ENCODE peak calls at places on chromosomes 2 and 18, in eight cellular contexts. One of them, this sample, is unnamed.

GRCh38 chr2:45943231-45944044 is 292.0 kb downstream of the PRKCE start:
- DNase-seq in upper lobe of left lung: no peak
- DNase-seq in heart left ventricle: no peak
- DNase-seq in cardiac muscle cell: no peak
- DNase-seq in stomach: no peak
- DNase-seq in A549: no peak
- DNase-seq in right lobe of liver: no peak
- DNase-seq in OCI-LY7: no peak
- DNase-seq in this sample: no peak

GRCh38 chr2:144330951-144331651 is 188.8 kb downstream of the ZEB2 start:
- DNase-seq in upper lobe of left lung: no peak
- DNase-seq in heart left ventricle: no peak
- DNase-seq in cardiac muscle cell: peak; percentile 16
- DNase-seq in stomach: no peak
- DNase-seq in A549: no peak
- DNase-seq in right lobe of liver: no peak
- DNase-seq in OCI-LY7: peak; percentile 33
- DNase-seq in this sample: peak; percentile 24

GRCh38 chr18:48342125-48342524 is 67.1 kb downstream of the ZBTB7C start:
- DNase-seq in upper lobe of left lung: no peak
- DNase-seq in heart left ventricle: peak; percentile 49
- DNase-seq in cardiac muscle cell: no peak
- DNase-seq in stomach: no peak
- DNase-seq in A549: no peak
- DNase-seq in right lobe of liver: no peak
- DNase-seq in OCI-LY7: no peak
- DNase-seq in this sample: no peak

GRCh38 chr2:201628545-201628944 is 14.8 kb downstream of the TMEM237 start:
- DNase-seq in upper lobe of left lung: no peak
- DNase-seq in heart left ventricle: no peak
- DNase-seq in cardiac muscle cell: no peak
- DNase-seq in stomach: no peak
- DNase-seq in A549: no peak
- DNase-seq in right lobe of liver: no peak
- DNase-seq in OCI-LY7: no peak
- DNase-seq in this sample: no peak

GRCh38 chr2:228875152-228875875 is 395.8 kb downstream of the PID1 start:
- DNase-seq in upper lobe of left lung: no peak
- DNase-seq in heart left ventricle: no peak
- DNase-seq in cardiac muscle cell: peak; percentile 19
- DNase-seq in stomach: no peak
- DNase-seq in A549: no peak
- DNase-seq in right lobe of liver: no peak
- DNase-seq in OCI-LY7: no peak
- DNase-seq in this sample: no peak

GRCh38 chr2:15595342-15595905 is 3.8 kb downstream of the DDX1 start:
- DNase-seq in upper lobe of left lung: no peak
- DNase-seq in heart left ventricle: no peak
- DNase-seq in cardiac muscle cell: no peak
- DNase-seq in stomach: no peak
- DNase-seq in A549: no peak
- DNase-seq in right lobe of liver: no peak
- DNase-seq in OCI-LY7: no peak
- DNase-seq in this sample: no peak

GRCh38 chr2:166758956-166759355 is 129.3 kb upstream of the XIRP2 start:
- DNase-seq in upper lobe of left lung: no peak
- DNase-seq in heart left ventricle: no peak
- DNase-seq in cardiac muscle cell: no peak
- DNase-seq in stomach: no peak
- DNase-seq in A549: no peak
- DNase-seq in right lobe of liver: no peak
- DNase-seq in OCI-LY7: no peak
- DNase-seq in this sample: no peak

GRCh38 chr2:8239402-8240127 is 442.3 kb upstream of the ID2 start:
- DNase-seq in upper lobe of left lung: no peak
- DNase-seq in heart left ventricle: no peak
- DNase-seq in cardiac muscle cell: no peak
- DNase-seq in stomach: no peak
- DNase-seq in A549: no peak
- DNase-seq in right lobe of liver: no peak
- DNase-seq in OCI-LY7: no peak
- DNase-seq in this sample: no peak

GRCh38 chr2:163736433-163737168 is 793 bp upstream of the FIGN start:
- DNase-seq in upper lobe of left lung: no peak
- DNase-seq in heart left ventricle: peak; percentile 66
- DNase-seq in cardiac muscle cell: peak; percentile 50
- DNase-seq in stomach: no peak
- DNase-seq in A549: peak; percentile 82
- DNase-seq in right lobe of liver: peak; percentile 63
- DNase-seq in OCI-LY7: no peak
- DNase-seq in this sample: no peak

GRCh38 chr2:207474871-207475485 is 54.8 kb upstream of the CREB1 start:
- DNase-seq in upper lobe of left lung: no peak
- DNase-seq in heart left ventricle: no peak
- DNase-seq in cardiac muscle cell: peak; percentile 75
- DNase-seq in stomach: no peak
- DNase-seq in A549: no peak
- DNase-seq in right lobe of liver: no peak
- DNase-seq in OCI-LY7: peak; percentile 57
- DNase-seq in this sample: peak; percentile 34

GRCh38 chr2:168097431-168097830 is 150.0 kb downstream of the STK39 start:
- DNase-seq in upper lobe of left lung: no peak
- DNase-seq in heart left ventricle: no peak
- DNase-seq in cardiac muscle cell: no peak
- DNase-seq in stomach: no peak
- DNase-seq in A549: no peak
- DNase-seq in right lobe of liver: no peak
- DNase-seq in OCI-LY7: no peak
- DNase-seq in this sample: no peak

GRCh38 chr2:79272616-79273015 is 113.1 kb upstream of the REG3A start:
- DNase-seq in upper lobe of left lung: no peak
- DNase-seq in heart left ventricle: no peak
- DNase-seq in cardiac muscle cell: no peak
- DNase-seq in stomach: no peak
- DNase-seq in A549: no peak
- DNase-seq in right lobe of liver: no peak
- DNase-seq in OCI-LY7: no peak
- DNase-seq in this sample: no peak

GRCh38 chr2:79271456-79271855 is 111.9 kb upstream of the REG3A start:
- DNase-seq in upper lobe of left lung: no peak
- DNase-seq in heart left ventricle: no peak
- DNase-seq in cardiac muscle cell: no peak
- DNase-seq in stomach: no peak
- DNase-seq in A549: no peak
- DNase-seq in right lobe of liver: no peak
- DNase-seq in OCI-LY7: no peak
- DNase-seq in this sample: no peak

GRCh38 chr2:79275863-79276262 is 116.3 kb upstream of the REG3A start:
- DNase-seq in upper lobe of left lung: no peak
- DNase-seq in heart left ventricle: no peak
- DNase-seq in cardiac muscle cell: no peak
- DNase-seq in stomach: no peak
- DNase-seq in A549: no peak
- DNase-seq in right lobe of liver: no peak
- DNase-seq in OCI-LY7: no peak
- DNase-seq in this sample: no peak

DNA sequence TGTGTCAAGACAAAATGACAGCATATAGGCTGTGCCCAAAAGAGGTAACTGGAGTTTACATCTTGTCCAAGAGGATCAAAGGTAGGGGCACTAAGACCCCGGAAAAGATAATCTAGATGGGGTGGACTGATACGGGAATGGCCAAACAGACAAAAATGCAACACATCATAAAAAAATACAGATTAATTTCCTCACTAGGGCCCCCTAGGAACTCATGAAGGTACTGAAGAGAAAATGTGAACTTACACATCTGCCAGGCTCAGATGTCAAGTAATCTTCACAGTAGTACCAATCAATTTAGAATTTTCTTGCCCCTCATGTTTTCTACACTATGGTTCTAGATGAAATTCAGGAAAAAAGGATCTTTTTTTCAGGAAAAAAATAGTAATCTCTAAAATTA is 115.6 kb upstream of the REG3A start:
- DNase-seq in upper lobe of left lung: no peak
- DNase-seq in heart left ventricle: no peak
- DNase-seq in cardiac muscle cell: no peak
- DNase-seq in stomach: no peak
- DNase-seq in A549: no peak
- DNase-seq in right lobe of liver: no peak
- DNase-seq in OCI-LY7: no peak
- DNase-seq in this sample: no peak
- TF ChIP-seq CTCF in upper lobe of left lung: no peak
- TF ChIP-seq CTCF in heart left ventricle: no peak
- TF ChIP-seq CTCF in cardiac muscle cell: no peak
- TF ChIP-seq CTCF in stomach: no peak
- TF ChIP-seq CTCF in A549: no peak
- TF ChIP-seq CTCF in right lobe of liver: no peak
- TF ChIP-seq CTCF in OCI-LY7: peak; percentile 33
- TF ChIP-seq CTCF in this sample: no peak

GRCh38 chr2:200476836-200477235 is 33.0 kb downstream of the KCTD18 start:
- DNase-seq in upper lobe of left lung: no peak
- DNase-seq in heart left ventricle: no peak
- DNase-seq in cardiac muscle cell: no peak
- DNase-seq in stomach: no peak
- DNase-seq in A549: no peak
- DNase-seq in right lobe of liver: no peak
- DNase-seq in OCI-LY7: no peak
- DNase-seq in this sample: no peak
- H3K4me1 ChIP-seq in upper lobe of left lung: peaks cover 17% of the 10 kb centered on the region
- H3K4me1 ChIP-seq in heart left ventricle: no peaks in the 10 kb centered on the region
- H3K4me1 ChIP-seq in cardiac muscle cell: no peaks in the 10 kb centered on the region
- H3K4me1 ChIP-seq in stomach: peaks cover 5% of the 10 kb centered on the region
- H3K4me1 ChIP-seq in A549: peaks cover 40% of the 10 kb centered on the region
- H3K4me1 ChIP-seq in right lobe of liver: no peaks in the 10 kb centered on the region
- H3K4me1 ChIP-seq in OCI-LY7: no peaks in the 10 kb centered on the region
- H3K4me1 ChIP-seq in this sample: no peaks in the 10 kb centered on the region

GRCh38 chr2:157184161-157184910 is 73.2 kb upstream of the GALNT5 start:
- DNase-seq in upper lobe of left lung: no peak
- DNase-seq in heart left ventricle: no peak
- DNase-seq in cardiac muscle cell: no peak
- DNase-seq in stomach: no peak
- DNase-seq in A549: no peak
- DNase-seq in right lobe of liver: no peak
- DNase-seq in OCI-LY7: no peak
- DNase-seq in this sample: no peak

GRCh38 chr2:157190151-157190550 is 67.4 kb upstream of the GALNT5 start:
- DNase-seq in upper lobe of left lung: no peak
- DNase-seq in heart left ventricle: no peak
- DNase-seq in cardiac muscle cell: peak; percentile 70
- DNase-seq in stomach: no peak
- DNase-seq in A549: no peak
- DNase-seq in right lobe of liver: no peak
- DNase-seq in OCI-LY7: no peak
- DNase-seq in this sample: no peak

GRCh38 chr2:157182204-157182709 is 75.2 kb upstream of the GALNT5 start:
- DNase-seq in upper lobe of left lung: no peak
- DNase-seq in heart left ventricle: no peak
- DNase-seq in cardiac muscle cell: peak; percentile 33
- DNase-seq in stomach: no peak
- DNase-seq in A549: no peak
- DNase-seq in right lobe of liver: no peak
- DNase-seq in OCI-LY7: no peak
- DNase-seq in this sample: no peak

GRCh38 chr2:157182834-157183396 is 74.6 kb upstream of the GALNT5 start:
- DNase-seq in upper lobe of left lung: no peak
- DNase-seq in heart left ventricle: no peak
- DNase-seq in cardiac muscle cell: peak; percentile 89
- DNase-seq in stomach: no peak
- DNase-seq in A549: peak; percentile 58
- DNase-seq in right lobe of liver: no peak
- DNase-seq in OCI-LY7: no peak
- DNase-seq in this sample: no peak

GRCh38 chr2:157185828-157186227 is 71.7 kb upstream of the GALNT5 start:
- DNase-seq in upper lobe of left lung: no peak
- DNase-seq in heart left ventricle: no peak
- DNase-seq in cardiac muscle cell: peak; percentile 66
- DNase-seq in stomach: no peak
- DNase-seq in A549: no peak
- DNase-seq in right lobe of liver: no peak
- DNase-seq in OCI-LY7: no peak
- DNase-seq in this sample: no peak
- H3K27ac ChIP-seq in upper lobe of left lung: no peak overlapping the region
- H3K27ac ChIP-seq in heart left ventricle: no peak overlapping the region
- H3K27ac ChIP-seq in cardiac muscle cell: no peak overlapping the region
- H3K27ac ChIP-seq in stomach: no peak overlapping the region
- H3K27ac ChIP-seq in A549: peak overlapping the region; percentile 18
- H3K27ac ChIP-seq in right lobe of liver: no peak overlapping the region
- H3K27ac ChIP-seq in OCI-LY7: no peak overlapping the region
- H3K27ac ChIP-seq in this sample: no peak overlapping the region

GRCh38 chr18:46916551-46917107 is 678 bp downstream of the PIAS2 start:
- DNase-seq in upper lobe of left lung: no peak
- DNase-seq in heart left ventricle: no peak
- DNase-seq in cardiac muscle cell: peak; percentile 47
- DNase-seq in stomach: no peak
- DNase-seq in A549: no peak
- DNase-seq in right lobe of liver: no peak
- DNase-seq in OCI-LY7: peak; percentile 42
- DNase-seq in this sample: peak; percentile 67

GRCh38 chr18:46915800-46916550 is 1.3 kb downstream of the PIAS2 start:
- DNase-seq in upper lobe of left lung: no peak
- DNase-seq in heart left ventricle: no peak
- DNase-seq in cardiac muscle cell: no peak
- DNase-seq in stomach: no peak
- DNase-seq in A549: no peak
- DNase-seq in right lobe of liver: no peak
- DNase-seq in OCI-LY7: peak; percentile 12
- DNase-seq in this sample: no peak

GRCh38 chr18:46920067-46920466 is 2.7 kb downstream of the KATNAL2 start:
- DNase-seq in upper lobe of left lung: no peak
- DNase-seq in heart left ventricle: no peak
- DNase-seq in cardiac muscle cell: no peak
- DNase-seq in stomach: peak; percentile 32
- DNase-seq in A549: no peak
- DNase-seq in right lobe of liver: no peak
- DNase-seq in OCI-LY7: no peak
- DNase-seq in this sample: no peak

GRCh38 chr18:46917808-46918600 is 602 bp downstream of the KATNAL2 start:
- DNase-seq in upper lobe of left lung: no peak
- DNase-seq in heart left ventricle: peak; percentile 45
- DNase-seq in cardiac muscle cell: peak; percentile 32
- DNase-seq in stomach: no peak
- DNase-seq in A549: no peak
- DNase-seq in right lobe of liver: peak; percentile 56
- DNase-seq in OCI-LY7: peak; percentile 32
- DNase-seq in this sample: no peak

DNA sequence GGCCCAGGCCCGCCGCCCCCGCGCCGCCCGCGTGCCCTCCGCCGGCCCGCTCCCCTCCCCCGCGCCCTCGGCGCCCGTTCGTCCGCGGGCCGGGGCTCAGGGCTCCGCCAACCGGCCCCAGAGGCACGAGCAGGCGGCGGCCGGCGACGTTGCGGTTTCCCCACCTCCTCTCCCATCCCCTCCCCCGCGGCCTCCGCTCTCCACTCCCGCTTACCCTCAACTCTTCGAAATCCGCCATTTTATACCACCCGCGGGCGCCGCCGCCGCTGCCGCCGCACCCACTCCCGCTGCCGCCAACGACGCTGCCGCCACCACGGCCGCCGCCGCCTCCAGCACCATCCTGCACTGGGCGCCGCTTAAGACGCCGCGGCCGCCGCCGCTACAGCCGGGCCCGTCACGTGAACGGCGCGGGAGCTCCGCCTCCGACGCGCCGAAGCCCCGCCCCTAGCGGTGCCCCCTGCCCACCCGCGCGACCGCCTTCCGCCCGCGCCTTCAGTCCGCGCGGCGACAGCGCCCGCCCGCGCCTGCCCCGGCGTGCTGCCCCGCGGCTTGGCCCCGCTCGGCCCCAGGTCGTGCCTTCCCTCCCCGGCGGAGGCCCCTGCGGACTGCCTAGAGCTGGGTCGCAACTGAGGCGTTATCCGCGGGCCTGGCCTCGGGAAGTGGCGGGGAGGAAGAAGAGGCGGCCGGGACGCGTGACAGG is at the start of the genes KATNAL2 and PIAS2:
- DNase-seq in upper lobe of left lung: peak; percentile 83
- DNase-seq in heart left ventricle: peak; percentile 84
- DNase-seq in cardiac muscle cell: peak; percentile 79
- DNase-seq in stomach: peak; percentile 85
- DNase-seq in A549: peak; percentile 29
- DNase-seq in right lobe of liver: peak; percentile 89
- DNase-seq in OCI-LY7: peak; percentile 85
- DNase-seq in this sample: peak; percentile 38
- TF ChIP-seq CTCF in upper lobe of left lung: peak; percentile 53
- TF ChIP-seq CTCF in heart left ventricle: no peak
- TF ChIP-seq CTCF in cardiac muscle cell: no peak
- TF ChIP-seq CTCF in stomach: peak; percentile 21
- TF ChIP-seq CTCF in A549: no peak
- TF ChIP-seq CTCF in right lobe of liver: peak; percentile 27
- TF ChIP-seq CTCF in OCI-LY7: no peak
- TF ChIP-seq CTCF in this sample: no peak